ENCODE peak calls at places on chromosomes 3 and 15, in nine cellular contexts. One of them, this sample, is unnamed.

GRCh38 chr15:33066584-33066983 is 127.9 kb downstream of the FMN1 start:
- DNase-seq in CD8-positive, alpha-beta T cell: no peak
- DNase-seq in endothelial cell of umbilical vein: no peak
- DNase-seq in heart right ventricle: no peak
- DNase-seq in neural progenitor cell: no peak
- DNase-seq in A549: no peak
- DNase-seq in HCT116: no peak
- DNase-seq in fibroblast of lung: no peak
- DNase-seq in kidney: no peak
- DNase-seq in this sample: no peak

GRCh38 chr3:3170998-3171397 is 8.5 kb downstream of the CRBN start:
- DNase-seq in endothelial cell of umbilical vein: peak
- DNase-seq in A549: peak
- DNase-seq in kidney: no peak
- DNase-seq in heart right ventricle: no peak
- DNase-seq in neural progenitor cell: peak
- DNase-seq in CD8-positive, alpha-beta T cell: no peak
- DNase-seq in fibroblast of lung: peak
- DNase-seq in HCT116: peak
- DNase-seq in this sample: no peak

GRCh38 chr15:49036650-49037545 is 9.3 kb downstream of the SECISBP2L start:
- DNase-seq in heart right ventricle: no peak
- DNase-seq in endothelial cell of umbilical vein: no peak
- DNase-seq in fibroblast of lung: peak
- DNase-seq in HCT116: no peak
- DNase-seq in CD8-positive, alpha-beta T cell: no peak
- DNase-seq in kidney: no peak
- DNase-seq in neural progenitor cell: no peak
- DNase-seq in A549: no peak
- DNase-seq in this sample: no peak

GRCh38 chr3:38649500-38650247 is at the start of gene SCN5A:
- DNase-seq in A549: peak
- DNase-seq in CD8-positive, alpha-beta T cell: no peak
- DNase-seq in HCT116: no peak
- DNase-seq in kidney: no peak
- DNase-seq in heart right ventricle: peak
- DNase-seq in endothelial cell of umbilical vein: peak
- DNase-seq in fibroblast of lung: no peak
- DNase-seq in neural progenitor cell: peak
- DNase-seq in this sample: peak

GRCh38 chr3:113769551-113769950 is 22.7 kb downstream of the ATP6V1A start:
- DNase-seq in fibroblast of lung: peak
- DNase-seq in HCT116: no peak
- DNase-seq in endothelial cell of umbilical vein: peak
- DNase-seq in kidney: no peak
- DNase-seq in heart right ventricle: no peak
- DNase-seq in CD8-positive, alpha-beta T cell: no peak
- DNase-seq in neural progenitor cell: no peak
- DNase-seq in A549: peak
- DNase-seq in this sample: no peak

GRCh38 chr3:23600178-23600577 is 205.6 kb upstream of the UBE2E1 start:
- DNase-seq in A549: peak
- DNase-seq in heart right ventricle: no peak
- DNase-seq in kidney: no peak
- DNase-seq in endothelial cell of umbilical vein: no peak
- DNase-seq in HCT116: no peak
- DNase-seq in neural progenitor cell: no peak
- DNase-seq in fibroblast of lung: peak
- DNase-seq in CD8-positive, alpha-beta T cell: no peak
- DNase-seq in this sample: no peak

GRCh38 chr3:2802429-2802828 is 307.7 kb downstream of the IL5RA start:
- DNase-seq in endothelial cell of umbilical vein: no peak
- DNase-seq in CD8-positive, alpha-beta T cell: no peak
- DNase-seq in kidney: no peak
- DNase-seq in heart right ventricle: no peak
- DNase-seq in A549: no peak
- DNase-seq in HCT116: no peak
- DNase-seq in fibroblast of lung: no peak
- DNase-seq in neural progenitor cell: no peak
- DNase-seq in this sample: no peak

GRCh38 chr15:58748040-58748786 is 1.3 kb downstream of the ADAM10 start:
- DNase-seq in kidney: no peak
- DNase-seq in CD8-positive, alpha-beta T cell: no peak
- DNase-seq in heart right ventricle: no peak
- DNase-seq in A549: no peak
- DNase-seq in endothelial cell of umbilical vein: peak
- DNase-seq in HCT116: no peak
- DNase-seq in neural progenitor cell: no peak
- DNase-seq in fibroblast of lung: no peak
- DNase-seq in this sample: no peak

GRCh38 chr3:40116478-40117162 is 192.9 kb upstream of the EIF1B start:
- DNase-seq in fibroblast of lung: peak
- DNase-seq in CD8-positive, alpha-beta T cell: no peak
- DNase-seq in heart right ventricle: no peak
- DNase-seq in A549: no peak
- DNase-seq in neural progenitor cell: no peak
- DNase-seq in HCT116: no peak
- DNase-seq in endothelial cell of umbilical vein: peak
- DNase-seq in kidney: no peak
- DNase-seq in this sample: no peak

GRCh38 chr15:37135225-37135624 is 34.9 kb upstream of the MEIS2 start:
- DNase-seq in fibroblast of lung: no peak
- DNase-seq in A549: no peak
- DNase-seq in kidney: no peak
- DNase-seq in CD8-positive, alpha-beta T cell: no peak
- DNase-seq in heart right ventricle: no peak
- DNase-seq in neural progenitor cell: peak
- DNase-seq in HCT116: peak
- DNase-seq in endothelial cell of umbilical vein: peak
- DNase-seq in this sample: no peak

GRCh38 chr3:136343873-136344281 is 93.7 kb downstream of the PCCB start:
- DNase-seq in heart right ventricle: peak
- DNase-seq in neural progenitor cell: no peak
- DNase-seq in kidney: peak
- DNase-seq in endothelial cell of umbilical vein: peak
- DNase-seq in A549: peak
- DNase-seq in fibroblast of lung: peak
- DNase-seq in HCT116: no peak
- DNase-seq in CD8-positive, alpha-beta T cell: no peak
- DNase-seq in this sample: peak

GRCh38 chr3:15781637-15782402 is 16.0 kb downstream of the ANKRD28 start:
- DNase-seq in endothelial cell of umbilical vein: no peak
- DNase-seq in heart right ventricle: no peak
- DNase-seq in neural progenitor cell: peak
- DNase-seq in fibroblast of lung: peak
- DNase-seq in A549: no peak
- DNase-seq in kidney: no peak
- DNase-seq in HCT116: no peak
- DNase-seq in CD8-positive, alpha-beta T cell: no peak
- DNase-seq in this sample: no peak

GRCh38 chr3:16667633-16668032 is 62.4 kb upstream of the DAZL start:
- DNase-seq in fibroblast of lung: no peak
- DNase-seq in kidney: no peak
- DNase-seq in HCT116: no peak
- DNase-seq in neural progenitor cell: no peak
- DNase-seq in CD8-positive, alpha-beta T cell: no peak
- DNase-seq in endothelial cell of umbilical vein: no peak
- DNase-seq in heart right ventricle: no peak
- DNase-seq in A549: no peak
- DNase-seq in this sample: no peak

GRCh38 chr3:147030274-147030673 is 376.1 kb downstream of the ZIC4 start:
- DNase-seq in HCT116: no peak
- DNase-seq in fibroblast of lung: peak
- DNase-seq in endothelial cell of umbilical vein: no peak
- DNase-seq in heart right ventricle: no peak
- DNase-seq in kidney: no peak
- DNase-seq in A549: no peak
- DNase-seq in CD8-positive, alpha-beta T cell: no peak
- DNase-seq in neural progenitor cell: no peak
- DNase-seq in this sample: no peak

GRCh38 chr3:32392530-32393302 is 1.1 kb downstream of the CMTM7 start:
- DNase-seq in kidney: peak
- DNase-seq in CD8-positive, alpha-beta T cell: no peak
- DNase-seq in heart right ventricle: peak
- DNase-seq in neural progenitor cell: no peak
- DNase-seq in endothelial cell of umbilical vein: peak
- DNase-seq in A549: peak
- DNase-seq in fibroblast of lung: peak
- DNase-seq in HCT116: no peak
- DNase-seq in this sample: peak

GRCh38 chr15:97082835-97083234 is 752.3 kb downstream of the NR2F2 start:
- DNase-seq in fibroblast of lung: no peak
- DNase-seq in heart right ventricle: no peak
- DNase-seq in neural progenitor cell: no peak
- DNase-seq in kidney: no peak
- DNase-seq in HCT116: no peak
- DNase-seq in A549: no peak
- DNase-seq in CD8-positive, alpha-beta T cell: no peak
- DNase-seq in endothelial cell of umbilical vein: no peak
- DNase-seq in this sample: no peak

GRCh38 chr3:87461036-87461435 is 184.7 kb upstream of the POU1F1 start:
- DNase-seq in A549: no peak
- DNase-seq in neural progenitor cell: no peak
- DNase-seq in kidney: no peak
- DNase-seq in fibroblast of lung: peak
- DNase-seq in HCT116: no peak
- DNase-seq in CD8-positive, alpha-beta T cell: no peak
- DNase-seq in heart right ventricle: no peak
- DNase-seq in endothelial cell of umbilical vein: no peak
- DNase-seq in this sample: no peak

GRCh38 chr15:96053039-96054021 is 277.2 kb upstream of the NR2F2 start:
- DNase-seq in A549: peak
- DNase-seq in neural progenitor cell: peak
- DNase-seq in heart right ventricle: peak
- DNase-seq in CD8-positive, alpha-beta T cell: no peak
- DNase-seq in kidney: peak
- DNase-seq in HCT116: peak
- DNase-seq in endothelial cell of umbilical vein: peak
- DNase-seq in fibroblast of lung: peak
- DNase-seq in this sample: peak

GRCh38 chr15:49734831-49735508 is 114.1 kb downstream of the DTWD1 start:
- DNase-seq in kidney: no peak
- DNase-seq in heart right ventricle: no peak
- DNase-seq in neural progenitor cell: no peak
- DNase-seq in fibroblast of lung: no peak
- DNase-seq in HCT116: no peak
- DNase-seq in CD8-positive, alpha-beta T cell: no peak
- DNase-seq in A549: no peak
- DNase-seq in endothelial cell of umbilical vein: no peak
- DNase-seq in this sample: no peak

GRCh38 chr15:85125056-85125661 is 143.5 kb downstream of the PDE8A start:
- DNase-seq in kidney: no peak
- DNase-seq in endothelial cell of umbilical vein: peak
- DNase-seq in heart right ventricle: no peak
- DNase-seq in neural progenitor cell: no peak
- DNase-seq in HCT116: peak
- DNase-seq in CD8-positive, alpha-beta T cell: no peak
- DNase-seq in fibroblast of lung: peak
- DNase-seq in A549: no peak
- DNase-seq in this sample: no peak

GRCh38 chr3:67094167-67094566 is 96.1 kb downstream of the KBTBD8 start:
- DNase-seq in endothelial cell of umbilical vein: no peak
- DNase-seq in heart right ventricle: no peak
- DNase-seq in neural progenitor cell: no peak
- DNase-seq in kidney: no peak
- DNase-seq in fibroblast of lung: no peak
- DNase-seq in HCT116: no peak
- DNase-seq in A549: no peak
- DNase-seq in CD8-positive, alpha-beta T cell: no peak
- DNase-seq in this sample: no peak

GRCh38 chr3:100968908-100969556 is 24.2 kb downstream of the ABI3BP start:
- DNase-seq in kidney: no peak
- DNase-seq in neural progenitor cell: no peak
- DNase-seq in fibroblast of lung: no peak
- DNase-seq in CD8-positive, alpha-beta T cell: no peak
- DNase-seq in heart right ventricle: no peak
- DNase-seq in endothelial cell of umbilical vein: no peak
- DNase-seq in HCT116: no peak
- DNase-seq in A549: no peak
- DNase-seq in this sample: peak

GRCh38 chr3:124887996-124888298 is 782 bp upstream of the ITGB5 start:
- DNase-seq in heart right ventricle: no peak
- DNase-seq in endothelial cell of umbilical vein: no peak
- DNase-seq in CD8-positive, alpha-beta T cell: no peak
- DNase-seq in kidney: no peak
- DNase-seq in neural progenitor cell: no peak
- DNase-seq in HCT116: no peak
- DNase-seq in fibroblast of lung: no peak
- DNase-seq in A549: no peak
- DNase-seq in this sample: no peak
- H3K27ac ChIP-seq in heart right ventricle: no peak
- H3K27ac ChIP-seq in endothelial cell of umbilical vein: no peak
- H3K27ac ChIP-seq in CD8-positive, alpha-beta T cell: no peak
- H3K27ac ChIP-seq in kidney: no peak
- H3K27ac ChIP-seq in neural progenitor cell: no peak
- H3K27ac ChIP-seq in HCT116: no peak
- H3K27ac ChIP-seq in fibroblast of lung: no peak
- H3K27ac ChIP-seq in A549: peak
- H3K27ac ChIP-seq in this sample: peak

DNA sequence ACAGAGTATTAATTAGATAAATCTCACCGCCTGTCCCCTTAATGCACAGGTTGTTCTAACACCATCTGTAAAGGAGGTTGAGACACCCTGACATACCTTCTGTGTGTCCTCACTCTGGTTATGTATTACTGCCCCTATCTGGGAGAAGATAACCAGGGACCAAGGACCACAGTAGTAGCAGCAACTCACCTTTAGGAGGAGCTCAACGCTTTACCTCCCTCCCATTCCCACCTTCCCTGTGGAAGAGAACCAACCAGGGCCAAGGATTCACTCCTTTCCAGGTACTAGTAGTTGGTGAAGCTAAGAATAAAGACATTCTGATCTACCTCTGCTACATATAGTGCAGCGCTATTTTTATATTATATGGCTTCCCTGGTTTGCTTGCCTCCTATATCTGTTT is 232.6 kb downstream of the MEX3B start:
- DNase-seq in endothelial cell of umbilical vein: no peak
- DNase-seq in CD8-positive, alpha-beta T cell: no peak
- DNase-seq in HCT116: peak
- DNase-seq in fibroblast of lung: no peak
- DNase-seq in A549: peak
- DNase-seq in kidney: no peak
- DNase-seq in heart right ventricle: no peak
- DNase-seq in neural progenitor cell: peak
- DNase-seq in this sample: no peak
- TF ChIP-seq CTCF in endothelial cell of umbilical vein: no peak
- TF ChIP-seq CTCF in CD8-positive, alpha-beta T cell: no peak
- TF ChIP-seq CTCF in HCT116: peak
- TF ChIP-seq CTCF in fibroblast of lung: no peak
- TF ChIP-seq CTCF in A549: no peak
- TF ChIP-seq CTCF in kidney: peak
- TF ChIP-seq CTCF in heart right ventricle: peak
- TF ChIP-seq CTCF in neural progenitor cell: peak
- TF ChIP-seq CTCF in this sample: no peak

GRCh38 chr3:143974877-143975238 is 3.2 kb downstream of the DIPK2A start:
- DNase-seq in fibroblast of lung: no peak
- DNase-seq in CD8-positive, alpha-beta T cell: no peak
- DNase-seq in HCT116: no peak
- DNase-seq in endothelial cell of umbilical vein: peak
- DNase-seq in neural progenitor cell: no peak
- DNase-seq in A549: no peak
- DNase-seq in kidney: no peak
- DNase-seq in heart right ventricle: no peak
- DNase-seq in this sample: no peak
- H3K4me3 ChIP-seq in fibroblast of lung: peak
- H3K4me3 ChIP-seq in CD8-positive, alpha-beta T cell: no peak
- H3K4me3 ChIP-seq in HCT116: no peak
- H3K4me3 ChIP-seq in endothelial cell of umbilical vein: peak
- H3K4me3 ChIP-seq in neural progenitor cell: peak
- H3K4me3 ChIP-seq in A549: no peak
- H3K4me3 ChIP-seq in kidney: no peak
- H3K4me3 ChIP-seq in heart right ventricle: peak
- H3K4me3 ChIP-seq in this sample: peak

GRCh38 chr15:64921711-64922110 is 10.0 kb downstream of the ANKDD1A start:
- DNase-seq in fibroblast of lung: no peak
- DNase-seq in heart right ventricle: no peak
- DNase-seq in CD8-positive, alpha-beta T cell: no peak
- DNase-seq in neural progenitor cell: no peak
- DNase-seq in kidney: no peak
- DNase-seq in endothelial cell of umbilical vein: no peak
- DNase-seq in A549: no peak
- DNase-seq in HCT116: no peak
- DNase-seq in this sample: no peak
- H3K27ac ChIP-seq in fibroblast of lung: no peak
- H3K27ac ChIP-seq in heart right ventricle: no peak
- H3K27ac ChIP-seq in CD8-positive, alpha-beta T cell: no peak
- H3K27ac ChIP-seq in neural progenitor cell: no peak
- H3K27ac ChIP-seq in kidney: no peak
- H3K27ac ChIP-seq in endothelial cell of umbilical vein: no peak
- H3K27ac ChIP-seq in A549: no peak
- H3K27ac ChIP-seq in HCT116: no peak
- H3K27ac ChIP-seq in this sample: no peak

This sample was measured in psoas muscle.